ENCODE peak calls at places on chromosome 2, in seven cellular contexts. U is sigmoid colon, C is cardiac muscle cell, T is breast epithelium, K is GM23338, M is adrenal gland, O is HepG2. Y is an unnamed sample.

GRCh38 chr2:179349670-179350303 is 85.2 kb upstream of the SESTD1 start:
- DNase-seq in C (no peak), M (no peak), T (no peak), K (no peak), U (no peak), O (no peak), Y (no peak)

GRCh38 chr2:99651930-99652670 is 162.3 kb upstream of the REV1 start:
- DNase-seq in C (peak; percentile 27), O (no peak), U (no peak), M (no peak), T (no peak), K (peak; percentile 6), Y (no peak)

GRCh38 chr2:201448701-201449100 is 2.6 kb downstream of the TRAK2 start:
- DNase-seq in C (no peak), K (no peak), T (no peak), U (no peak), M (no peak), O (no peak), Y (no peak)

GRCh38 chr2:79511320-79511951 is 1.4 kb upstream of the CTNNA2 start:
- DNase-seq in C (peak; percentile 43), O (peak; percentile 61), M (peak; percentile 46), K (peak; percentile 94), T (no peak), U (no peak), Y (no peak)

GRCh38 chr2:136647039-136647438 is 118.3 kb upstream of the THSD7B start:
- DNase-seq in M (no peak), T (no peak), O (no peak), K (no peak), U (no peak), C (no peak), Y (no peak)

GRCh38 chr2:58633576-58634365 is 392.6 kb upstream of the FANCL start:
- DNase-seq in C (peak; percentile 6), K (no peak), O (peak; percentile 14), T (no peak), U (no peak), M (no peak), Y (no peak)

GRCh38 chr2:196591004-196591403 is 48.5 kb upstream of the CCDC150 start:
- DNase-seq in M (no peak), U (no peak), T (no peak), K (no peak), O (no peak), C (peak; percentile 29), Y (no peak)

GRCh38 chr2:63792523-63792922 is 49.2 kb upstream of the UGP2 start:
- DNase-seq in M (no peak), T (no peak), O (no peak), C (peak; percentile 75), U (no peak), K (no peak), Y (no peak)

GRCh38 chr2:85089464-85090072 is 43.6 kb upstream of the TCF7L1 start:
- DNase-seq in T (no peak), M (no peak), O (no peak), C (no peak), U (no peak), K (peak; percentile 30), Y (no peak)

GRCh38 chr2:180015951-180016709 is 9.0 kb upstream of the CWC22 start:
- DNase-seq in K (no peak), C (peak; percentile 74), O (no peak), M (no peak), T (no peak), U (no peak), Y (no peak)

GRCh38 chr2:140273396-140273795 is 1493.2 kb upstream of the NXPH2 start:
- DNase-seq in M (no peak), U (no peak), K (no peak), C (no peak), T (no peak), O (no peak), Y (no peak)

GRCh38 chr2:127671557-127672302 is 3.6 kb downstream of the LIMS2 start:
- DNase-seq in T (no peak), O (no peak), K (no peak), U (peak; percentile 62), M (no peak), C (no peak), Y (no peak)

GRCh38 chr2:232485757-232486557 is 1.7 kb downstream of the ECEL1 start:
- DNase-seq in U (peak; percentile 30), K (peak; percentile 55), T (no peak), O (no peak), M (no peak), C (no peak), Y (no peak)

GRCh38 chr2:12412898-12413305 is 303.8 kb upstream of the TRIB2 start:
- DNase-seq in U (no peak), O (no peak), T (no peak), M (peak; percentile 7), K (no peak), C (peak; percentile 59), Y (no peak)

GRCh38 chr2:73859721-73860586 is 31.2 kb downstream of the STAMBP start:
- DNase-seq in K (no peak), U (no peak), M (peak; percentile 9), C (peak; percentile 59), T (no peak), O (peak; percentile 44), Y (no peak)

GRCh38 chr2:234669611-234670010 is 172.7 kb upstream of the ARL4C start:
- DNase-seq in K (peak; percentile 71), U (no peak), M (no peak), C (no peak), O (no peak), T (no peak), Y (no peak)

GRCh38 chr2:75047189-75047812 is 88.9 kb downstream of the POLE4 start:
- DNase-seq in C (peak; percentile 31), M (no peak), T (no peak), K (no peak), U (no peak), O (peak; percentile 39), Y (no peak)

GRCh38 chr2:15694589-15694986 is 102.9 kb downstream of the DDX1 start:
- DNase-seq in O (no peak), T (no peak), U (no peak), K (no peak), C (no peak), M (no peak), Y (no peak)

GRCh38 chr2:65458999-65459398 is 26.6 kb upstream of the SPRED2 start:
- DNase-seq in O (no peak), T (no peak), K (no peak), M (no peak), U (no peak), C (no peak), Y (no peak)

GRCh38 chr2:196166876-196167275 is 4.5 kb downstream of the STK17B start:
- DNase-seq in T (no peak), C (peak; percentile 69), U (no peak), M (no peak), K (no peak), O (no peak), Y (no peak)

GRCh38 chr2:70203086-70203485 is 12.3 kb upstream of the C2orf42 start:
- DNase-seq in O (no peak), M (no peak), U (no peak), C (no peak), K (no peak), T (no peak), Y (no peak)

GRCh38 chr2:201939366-201939985 is 94.2 kb upstream of the FZD7 start:
- DNase-seq in M (no peak), K (no peak), T (no peak), C (peak; percentile 12), U (no peak), O (no peak), Y (no peak)

GRCh38 chr2:64478036-64478435 is 24.1 kb downstream of the LGALSL start:
- DNase-seq in U (no peak), C (no peak), K (no peak), T (no peak), M (no peak), O (no peak), Y (no peak)

DNA sequence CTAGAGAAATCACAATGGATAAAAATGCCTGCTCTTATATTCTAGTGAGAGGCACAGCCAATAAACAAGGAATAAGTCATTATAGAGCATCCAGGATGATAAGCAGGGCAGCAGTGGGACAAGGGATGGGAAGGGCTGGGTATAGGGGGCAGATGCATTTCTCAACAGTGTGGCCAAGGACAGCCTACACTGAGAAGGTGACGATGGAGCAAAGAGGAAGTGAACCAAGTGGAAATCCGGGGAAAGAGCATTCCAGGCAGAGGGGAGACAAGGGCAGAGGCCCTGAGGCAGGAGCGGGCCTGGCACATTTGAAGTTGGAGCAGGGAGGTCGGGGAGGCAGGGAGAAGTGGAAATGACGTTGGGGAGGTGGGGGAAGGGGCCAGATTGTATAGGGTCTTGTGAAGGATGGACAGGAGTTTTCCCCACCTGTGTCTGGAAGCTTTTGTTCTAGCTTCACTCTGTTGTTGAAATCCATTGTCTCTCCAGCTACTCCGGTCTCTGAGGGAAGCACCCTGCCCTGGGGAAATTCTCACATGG is 17.6 kb downstream of the TMEM177 start:
- DNase-seq in M (no peak), C (no peak), U (no peak), K (no peak), T (no peak), O (no peak), Y (no peak)
- TF ChIP-seq CTCF in M (no peak), C (no peak), U (no peak), K (no peak), T (no peak), O (no peak), Y (no peak)

DNA sequence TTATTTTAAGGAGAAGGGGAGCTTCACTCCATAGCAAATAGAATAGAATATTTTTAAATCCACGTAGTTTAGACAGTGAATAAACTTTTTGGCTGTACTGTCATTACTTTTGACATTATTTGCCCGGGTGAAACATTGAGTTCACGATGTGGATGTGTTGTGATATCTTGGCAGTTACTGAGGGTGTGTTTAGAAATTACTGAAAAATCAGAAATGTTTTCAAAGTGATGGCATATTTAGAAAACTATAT is 769 bp upstream of the FAM98A start:
- DNase-seq in U (no peak), M (no peak), T (no peak), K (no peak), O (no peak), C (no peak), Y (no peak)
- H3K27ac ChIP-seq in U (peak overlapping the region; percentile 86), M (peak overlapping the region; percentile 75), T (peak overlapping the region; percentile 78), K (peak overlapping the region; percentile 32), O (peak overlapping the region; percentile 7), C (no peak overlapping the region), Y (no peak overlapping the region)

GRCh38 chr2:168241746-168242145 is 5.6 kb downstream of the STK39 start:
- DNase-seq in O (no peak), C (no peak), U (no peak), K (no peak), T (no peak), M (no peak), Y (no peak)

GRCh38 chr2:168241208-168241607 is 6.2 kb downstream of the STK39 start:
- DNase-seq in C (no peak), O (no peak), K (peak; percentile 20), M (no peak), U (no peak), T (peak; percentile 81), Y (no peak)

GRCh38 chr2:168245074-168245825 is 2.1 kb downstream of the STK39 start:
- DNase-seq in K (no peak), M (no peak), U (no peak), O (no peak), T (no peak), C (peak; percentile 15), Y (no peak)

GRCh38 chr2:168244318-168244717 is 3.1 kb downstream of the STK39 start:
- DNase-seq in U (no peak), C (no peak), T (no peak), K (no peak), O (peak; percentile 74), M (no peak), Y (no peak)

GRCh38 chr2:168243061-168243460 is 4.3 kb downstream of the STK39 start:
- DNase-seq in C (no peak), M (no peak), U (no peak), O (no peak), K (no peak), T (no peak), Y (no peak)
- H3K4me1 ChIP-seq in C (peaks cover 49% of the 10 kb centered on the region), M (no peaks in the 10 kb centered on the region), U (no peaks in the 10 kb centered on the region), O (peaks cover 53% of the 10 kb centered on the region), K (peaks cover 53% of the 10 kb centered on the region), T (no peaks in the 10 kb centered on the region), Y (peaks cover 30% of the 10 kb centered on the region)

GRCh38 chr2:61135510-61135909 is 26.5 kb upstream of the C2orf74 start:
- DNase-seq in K (peak; percentile 6), C (peak; percentile 79), U (no peak), M (peak; percentile 59), T (no peak), O (peak; percentile 40), Y (no peak)
- TF ChIP-seq CTCF in K (peak; percentile 35), C (peak; percentile 56), U (no peak), M (peak; percentile 29), T (no peak), O (peak; percentile 62), Y (no peak)